ENCODE peak calls at places on chromosomes 7 and 10, in eight cellular contexts. B, I, T, A, V, E, L and O are unnamed samples.

GRCh38 chr7:128030263-128030998 is 806 bp downstream of the LRRC4 start:
- DNase-seq in T (no peak), I (no peak), E (no peak), A (no peak), L (no peak), B (no peak), V (no peak), O (peak; percentile 76)

GRCh38 chr7:127900116-127900515 is 131.1 kb downstream of the LRRC4 start:
- DNase-seq in T (no peak), B (no peak), A (no peak), I (peak; percentile 34), V (no peak), E (no peak), L (no peak), O (no peak)

GRCh38 chr10:123666318-123667291 is at the start of gene GPR26:
- DNase-seq in T (no peak), V (no peak), A (no peak), L (no peak), B (no peak), E (no peak), I (peak; percentile 57), O (peak; percentile 80)

GRCh38 chr7:157233677-157234076 is 95.0 kb downstream of the UBE3C start:
- DNase-seq in L (no peak), B (no peak), A (no peak), I (peak; percentile 64), T (no peak), V (no peak), E (peak; percentile 12), O (no peak)

GRCh38 chr10:96369890-96370574 is 11.2 kb upstream of the OPALIN start:
- DNase-seq in V (no peak), A (no peak), I (peak; percentile 8), B (no peak), L (no peak), E (no peak), T (no peak), O (no peak)

GRCh38 chr7:121499526-121500123 is 103.5 kb upstream of the FAM3C start:
- DNase-seq in A (no peak), I (peak; percentile 7), E (no peak), V (no peak), B (no peak), T (no peak), L (no peak), O (no peak)

GRCh38 chr10:71312840-71313789 is 5.9 kb upstream of the SLC29A3 start:
- DNase-seq in B (no peak), L (no peak), V (no peak), A (peak; percentile 76), T (no peak), I (peak; percentile 72), E (peak; percentile 56), O (no peak)

GRCh38 chr10:78964952-78965633 is 103.7 kb upstream of the ZMIZ1 start:
- DNase-seq in T (no peak), E (peak; percentile 63), I (peak; percentile 26), B (no peak), V (peak; percentile 81), A (peak; percentile 78), L (peak; percentile 80), O (peak; percentile 88)

GRCh38 chr10:6579193-6579903 is 728 bp downstream of the PRKCQ start:
- DNase-seq in B (peak; percentile 24), I (no peak), V (no peak), T (no peak), L (no peak), E (no peak), A (no peak), O (peak; percentile 26)

GRCh38 chr7:32881074-32881982 is 10.2 kb downstream of the KBTBD2 start:
- DNase-seq in E (peak; percentile 41), L (no peak), T (no peak), A (no peak), V (no peak), I (peak; percentile 52), B (no peak), O (no peak)

GRCh38 chr10:22641743-22642142 is 72.6 kb downstream of the PIP4K2A start:
- DNase-seq in A (no peak), V (no peak), B (no peak), T (no peak), E (no peak), L (no peak), I (no peak), O (no peak)

GRCh38 chr10:62528441-62528840 is 154.3 kb downstream of the ZNF365 start:
- DNase-seq in T (no peak), E (peak; percentile 18), I (no peak), V (no peak), B (peak; percentile 90), A (no peak), L (no peak), O (no peak)

GRCh38 chr10:24382045-24382444 is 173.1 kb downstream of the KIAA1217 start:
- DNase-seq in T (no peak), V (no peak), A (no peak), E (no peak), B (no peak), L (no peak), I (no peak), O (no peak)

GRCh38 chr10:87803328-87803727 is 14.7 kb downstream of the ATAD1 start:
- DNase-seq in V (no peak), B (no peak), T (no peak), I (no peak), E (no peak), A (no peak), L (no peak), O (no peak)
- H3K36me3 ChIP-seq in V (no peaks in the 10 kb centered on the region), B (peaks cover 100% of the 10 kb centered on the region), T (no peaks in the 10 kb centered on the region), I (peaks cover 36% of the 10 kb centered on the region), E (peaks cover 6% of the 10 kb centered on the region), A (no peaks in the 10 kb centered on the region), L (peaks cover 73% of the 10 kb centered on the region), O (peaks cover 67% of the 10 kb centered on the region)

GRCh38 chr10:124983321-124983720 is 41.4 kb downstream of the ZRANB1 start:
- DNase-seq in A (no peak), I (no peak), T (no peak), B (no peak), L (no peak), V (no peak), E (peak; percentile 32), O (no peak)
- H3K36me3 ChIP-seq in A (peaks cover 7% of the 10 kb centered on the region), I (peaks cover 59% of the 10 kb centered on the region), T (peaks cover 11% of the 10 kb centered on the region), B (peaks cover 73% of the 10 kb centered on the region), L (peaks cover 60% of the 10 kb centered on the region), V (peaks cover 48% of the 10 kb centered on the region), E (peaks cover 49% of the 10 kb centered on the region), O (no peaks in the 10 kb centered on the region)

GRCh38 chr10:67912330-67912946 is 28.0 kb downstream of the SIRT1 start:
- DNase-seq in A (no peak), I (peak; percentile 59), L (no peak), B (no peak), T (no peak), V (no peak), E (peak; percentile 81), O (no peak)
- H3K36me3 ChIP-seq in A (peaks cover 13% of the 10 kb centered on the region), I (peaks cover 63% of the 10 kb centered on the region), L (peaks cover 98% of the 10 kb centered on the region), B (peaks cover 96% of the 10 kb centered on the region), T (peaks cover 39% of the 10 kb centered on the region), V (peaks cover 36% of the 10 kb centered on the region), E (peaks cover 52% of the 10 kb centered on the region), O (peaks cover 38% of the 10 kb centered on the region)

DNA sequence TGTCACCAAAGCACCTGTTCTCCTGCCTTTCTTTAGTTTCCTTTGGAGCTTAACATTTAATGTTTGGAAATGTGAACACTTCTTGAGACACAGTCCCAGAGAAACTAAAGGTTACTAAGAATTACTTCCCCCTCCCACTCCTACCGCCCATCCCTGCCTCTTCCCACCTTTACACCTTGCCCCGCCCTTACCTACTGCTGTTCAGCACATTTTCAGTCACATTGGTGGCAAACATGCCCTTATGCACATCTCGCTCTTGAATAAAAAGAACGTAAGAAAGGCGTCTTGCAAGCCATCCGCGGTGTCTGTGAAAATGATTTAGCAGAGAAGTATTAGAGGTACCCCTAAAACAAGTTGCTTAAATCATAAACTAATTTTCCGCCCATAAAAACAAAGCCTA is 8.2 kb downstream of the GPAM start:
- DNase-seq in I (no peak), T (no peak), V (no peak), E (no peak), L (no peak), B (no peak), A (no peak), O (no peak)
- H3K36me3 ChIP-seq in I (peaks cover 49% of the 10 kb centered on the region), T (peaks cover 54% of the 10 kb centered on the region), V (peaks cover 44% of the 10 kb centered on the region), E (peaks cover 23% of the 10 kb centered on the region), L (peaks cover 59% of the 10 kb centered on the region), B (peaks cover 91% of the 10 kb centered on the region), A (peaks cover 4% of the 10 kb centered on the region), O (peaks cover 8% of the 10 kb centered on the region)

DNA sequence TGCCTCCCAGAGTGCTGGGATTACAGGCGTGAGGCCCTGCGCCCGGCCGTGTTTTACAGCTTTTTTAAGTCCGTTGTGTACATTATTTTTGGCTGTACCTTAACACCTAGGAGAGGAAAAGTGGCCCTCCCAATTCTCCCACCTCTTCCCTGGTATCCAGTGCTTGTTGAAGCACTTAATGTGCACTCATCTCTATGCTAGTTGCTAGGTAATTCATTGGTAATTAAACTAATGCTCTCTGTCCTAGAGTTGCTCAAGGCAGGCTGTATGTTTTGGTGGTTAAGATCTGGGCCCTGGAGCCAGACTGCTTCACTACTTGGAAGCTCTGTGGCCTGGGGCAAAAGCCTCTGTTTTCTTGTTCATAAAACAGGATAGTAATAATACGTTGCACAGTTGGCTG is 19.6 kb downstream of the AVPI1 start:
- DNase-seq in A (no peak), L (no peak), V (no peak), I (no peak), E (no peak), T (no peak), B (no peak), O (no peak)
- H3K36me3 ChIP-seq in A (peaks cover 5% of the 10 kb centered on the region), L (peaks cover 44% of the 10 kb centered on the region), V (peaks cover 23% of the 10 kb centered on the region), I (peaks cover 62% of the 10 kb centered on the region), E (peaks cover 33% of the 10 kb centered on the region), T (no peaks in the 10 kb centered on the region), B (peaks cover 52% of the 10 kb centered on the region), O (no peaks in the 10 kb centered on the region)

GRCh38 chr10:73853196-73853595 is 21.2 kb downstream of the CAMK2G start:
- DNase-seq in A (no peak), L (no peak), I (no peak), B (no peak), V (no peak), E (no peak), T (no peak), O (no peak)

GRCh38 chr10:73848821-73849489 is 25.4 kb downstream of the CAMK2G start:
- DNase-seq in V (peak; percentile 47), E (peak; percentile 45), B (peak; percentile 90), I (peak; percentile 88), L (peak; percentile 60), T (peak; percentile 82), A (peak; percentile 86), O (peak; percentile 87)

GRCh38 chr10:73850205-73850604 is 24.1 kb downstream of the CAMK2G start:
- DNase-seq in A (no peak), B (no peak), V (no peak), I (no peak), T (no peak), E (no peak), L (no peak), O (no peak)

GRCh38 chr10:73854310-73854709 is 20.0 kb downstream of the CAMK2G start:
- DNase-seq in A (no peak), B (no peak), L (no peak), T (peak; percentile 78), E (no peak), I (no peak), V (no peak), O (no peak)

DNA sequence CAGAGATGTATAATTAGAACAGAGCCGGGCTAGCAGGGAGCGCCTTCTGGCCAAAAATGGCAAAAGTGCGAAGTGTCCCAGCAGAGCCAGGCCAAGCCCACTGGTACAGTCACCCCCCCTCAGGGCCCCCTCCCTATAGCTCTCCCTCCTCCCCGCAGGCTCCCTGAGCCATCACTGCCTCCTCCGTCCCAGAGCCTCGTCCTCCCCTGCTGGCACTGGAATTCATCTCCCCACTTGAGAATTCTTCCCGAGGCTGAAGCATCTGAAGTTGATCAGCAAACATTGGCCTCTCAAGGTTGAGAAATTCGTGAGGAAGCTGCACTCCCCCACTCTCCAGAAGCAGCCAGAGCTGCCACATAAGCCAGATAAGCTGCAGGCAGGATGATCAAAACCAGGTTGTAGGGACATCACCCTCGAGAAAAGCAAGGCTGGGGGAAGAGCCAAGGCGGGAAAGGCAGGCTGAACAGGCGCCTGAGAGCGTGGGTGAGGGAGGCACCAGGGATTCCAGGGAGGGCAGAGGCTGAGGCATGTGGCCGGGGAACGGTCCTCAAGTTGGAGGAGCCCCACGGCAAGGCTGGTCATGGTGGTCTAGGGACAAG is 23.4 kb downstream of the CAMK2G start:
- DNase-seq in V (no peak), T (no peak), B (no peak), A (peak; percentile 47), E (peak; percentile 55), L (no peak), I (peak; percentile 93), O (no peak)
- H3K36me3 ChIP-seq in V (peaks cover 20% of the 10 kb centered on the region), T (peaks cover 24% of the 10 kb centered on the region), B (peaks cover 41% of the 10 kb centered on the region), A (peaks cover 2% of the 10 kb centered on the region), E (peaks cover 17% of the 10 kb centered on the region), L (peaks cover 25% of the 10 kb centered on the region), I (no peaks in the 10 kb centered on the region), O (no peaks in the 10 kb centered on the region)